ENCODE peak calls at places on chromosomes 4 and X, in nine cellular contexts. H is WTC11; F is CD8-positive, alpha-beta T cell; Q is CD4-positive, alpha-beta T cell; V is brain microvascular endothelial cell; Y is stomach; O is AG10803; G is IMR-90; N is GM13977. Z is an unnamed sample.

GRCh38 chr4:150385606-150386005 is 196.3 kb upstream of the MAB21L2 start:
- DNase-seq in Y (no peak), N (no peak), V (peak), H (no peak), Q (no peak), O (peak), F (no peak), G (peak), Z (no peak)

GRCh38 chrX:1554469-1555210 is 17.7 kb upstream of the P2RY8 start:
- DNase-seq in Q (peak), N (no peak), V (no peak), Y (peak), H (no peak), G (no peak), F (peak), O (no peak), Z (no peak)

GRCh38 chrX:19810809-19811208 is 76.6 kb downstream of the SH3KBP1 start:
- DNase-seq in O (peak), N (no peak), G (peak), Y (no peak), Q (no peak), V (no peak), F (no peak), H (no peak), Z (no peak)

GRCh38 chrX:15988661-15989603 is 134.3 kb upstream of the AP1S2 start:
- DNase-seq in Y (no peak), H (no peak), O (peak), N (no peak), V (peak), G (peak), F (no peak), Q (no peak), Z (no peak)

GRCh38 chrX:37863728-37864127 is 16.4 kb upstream of the DYNLT3 start:
- DNase-seq in F (no peak), G (no peak), V (no peak), O (no peak), Q (no peak), Y (no peak), H (no peak), N (no peak), Z (no peak)

GRCh38 chrX:20521245-20521644 is 254.5 kb upstream of the RPS6KA3 start:
- DNase-seq in V (peak), F (no peak), G (peak), N (no peak), Y (no peak), Q (no peak), O (peak), H (no peak), Z (no peak)

GRCh38 chr4:146134761-146135160 is 40.8 kb upstream of the LSM6 start:
- DNase-seq in O (no peak), N (no peak), G (no peak), Q (no peak), Y (no peak), V (no peak), F (no peak), H (no peak), Z (no peak)

GRCh38 chr4:83360018-83360417 is 25.4 kb upstream of the HPSE start:
- DNase-seq in Y (no peak), F (no peak), O (no peak), Q (no peak), G (no peak), N (no peak), H (no peak), V (no peak), Z (no peak)

GRCh38 chrX:99857455-99857854 is 552.6 kb downstream of the PCDH19 start:
- DNase-seq in F (no peak), Q (no peak), H (no peak), N (no peak), Y (no peak), G (no peak), O (no peak), V (no peak), Z (no peak)

GRCh38 chrX:19616959-19617358 is 101.7 kb upstream of the MAP3K15 start:
- DNase-seq in Q (no peak), Y (no peak), N (no peak), F (no peak), H (no peak), V (no peak), O (peak), G (peak), Z (no peak)

GRCh38 chrX:68139791-68140190 is 293.5 kb downstream of the OPHN1 start:
- DNase-seq in N (no peak), O (peak), H (no peak), F (no peak), Q (no peak), G (peak), Y (no peak), V (no peak), Z (no peak)

GRCh38 chr4:188158336-188158735 is 19.1 kb downstream of the TRIML1 start:
- DNase-seq in Y (no peak), F (no peak), G (no peak), V (no peak), O (no peak), Q (no peak), H (no peak), N (no peak), Z (no peak)

GRCh38 chr4:77473509-77473908 is 132.1 kb upstream of the CXCL13 start:
- DNase-seq in O (no peak), G (peak), Q (no peak), Y (no peak), N (peak), F (no peak), V (no peak), H (peak), Z (no peak)

GRCh38 chr4:37970702-37971101 is 10.5 kb downstream of the PTTG2 start:
- DNase-seq in V (peak), O (peak), H (peak), Y (peak), F (peak), Q (peak), N (no peak), G (peak), Z (no peak)

GRCh38 chr4:82422616-82423015 is 7.6 kb downstream of the HNRNPDL start:
- DNase-seq in N (no peak), V (no peak), Y (no peak), G (no peak), F (no peak), H (no peak), O (no peak), Q (no peak), Z (no peak)

GRCh38 chrX:153723351-153724251 is 586 bp downstream of the BCAP31 start:
- DNase-seq in H (peak), Y (peak), O (peak), F (peak), N (peak), Q (peak), V (peak), G (peak), Z (no peak)
- TF ChIP-seq CTCF in H (no peak), Y (no peak), O (peak), F (peak), N (peak), Q (no peak), V (peak), G (peak), Z (no peak)

GRCh38 chr4:76272999-76273398 is 21.5 kb downstream of the FAM47E start:
- DNase-seq in V (no peak), H (no peak), F (no peak), G (no peak), O (no peak), N (no peak), Q (no peak), Y (no peak), Z (no peak)
- TF ChIP-seq CTCF in V (no peak), H (no peak), F (no peak), G (no peak), O (no peak), N (no peak), Q (no peak), Y (no peak), Z (no peak)

GRCh38 chrX:77922768-77923167 is 12.3 kb downstream of the ATP7A start:
- DNase-seq in H (no peak), N (no peak), F (no peak), Q (no peak), O (no peak), V (no peak), Y (no peak), G (no peak), Z (no peak)

GRCh38 chrX:77918568-77918967 is 8.1 kb downstream of the ATP7A start:
- DNase-seq in H (no peak), O (peak), N (no peak), Y (no peak), G (peak), Q (no peak), V (no peak), F (no peak), Z (no peak)

GRCh38 chrX:77917294-77917933 is 6.9 kb downstream of the ATP7A start:
- DNase-seq in Q (no peak), G (no peak), N (no peak), V (no peak), Y (no peak), H (no peak), F (no peak), O (no peak), Z (no peak)
- TF ChIP-seq CTCF in Q (no peak), G (no peak), N (no peak), V (no peak), Y (no peak), H (no peak), F (no peak), O (no peak), Z (no peak)

DNA sequence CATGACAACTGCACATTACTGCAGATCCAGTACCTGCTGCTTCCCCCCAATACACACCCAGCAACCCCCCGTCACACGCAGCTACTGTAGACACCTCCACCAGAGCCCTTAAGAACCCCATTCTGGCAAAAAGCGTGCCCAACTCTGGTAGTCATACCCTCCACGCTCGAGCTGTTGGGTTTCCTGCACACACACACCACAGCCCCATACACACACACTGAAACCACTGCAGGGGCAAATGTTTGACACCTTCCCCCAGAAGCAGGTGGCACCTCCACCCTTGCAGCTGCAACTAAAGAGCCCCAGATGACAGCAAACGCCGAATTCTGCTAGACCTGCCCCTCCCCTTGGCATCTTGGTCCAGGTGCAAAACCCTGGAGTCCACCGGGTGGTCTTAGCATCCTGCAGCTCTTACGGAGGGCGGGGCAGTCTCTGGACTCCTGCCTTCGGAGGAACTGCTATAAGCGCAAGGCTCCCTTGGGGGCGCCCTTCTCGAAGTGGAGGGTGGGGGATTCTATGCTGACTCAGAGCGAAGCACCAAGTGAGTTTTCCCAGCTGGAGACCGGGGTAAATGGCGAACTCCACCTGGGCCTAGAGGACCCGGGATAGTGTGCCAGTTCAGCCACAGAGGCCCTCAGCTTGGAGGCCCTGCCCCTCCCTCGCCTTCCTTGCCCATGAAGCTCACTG is 1.5 kb downstream of the FRMPD3 start:
- DNase-seq in N (no peak), H (peak), O (no peak), F (no peak), G (no peak), Q (no peak), Y (no peak), V (no peak), Z (peak)
- TF ChIP-seq CTCF in N (no peak), H (peak), O (no peak), F (no peak), G (no peak), Q (no peak), Y (no peak), V (peak), Z (peak)

DNA sequence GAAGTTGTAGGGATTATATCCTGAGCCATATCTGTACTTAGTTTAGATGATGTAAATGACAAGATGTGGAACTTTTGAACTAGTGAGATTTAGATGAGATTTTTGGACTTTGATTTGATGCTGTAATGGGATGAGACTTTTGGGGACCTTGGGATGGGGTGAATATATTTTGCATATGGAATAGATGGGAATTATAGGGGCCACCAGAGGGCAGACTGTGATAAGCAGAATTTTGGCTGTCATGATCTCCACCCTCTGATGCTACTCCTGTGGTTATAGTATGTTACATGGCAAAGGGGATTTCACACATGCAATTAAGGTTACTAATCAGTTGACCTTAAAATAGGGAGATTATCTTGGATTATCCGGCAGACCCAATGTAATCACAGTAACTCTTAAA is 214.0 kb upstream of the NHS start:
- DNase-seq in V (no peak), F (no peak), G (no peak), Y (no peak), Q (no peak), H (no peak), N (no peak), O (no peak), Z (no peak)
- TF ChIP-seq CTCF in V (peak), F (no peak), G (no peak), Y (no peak), Q (no peak), H (no peak), N (no peak), O (no peak), Z (peak)

DNA sequence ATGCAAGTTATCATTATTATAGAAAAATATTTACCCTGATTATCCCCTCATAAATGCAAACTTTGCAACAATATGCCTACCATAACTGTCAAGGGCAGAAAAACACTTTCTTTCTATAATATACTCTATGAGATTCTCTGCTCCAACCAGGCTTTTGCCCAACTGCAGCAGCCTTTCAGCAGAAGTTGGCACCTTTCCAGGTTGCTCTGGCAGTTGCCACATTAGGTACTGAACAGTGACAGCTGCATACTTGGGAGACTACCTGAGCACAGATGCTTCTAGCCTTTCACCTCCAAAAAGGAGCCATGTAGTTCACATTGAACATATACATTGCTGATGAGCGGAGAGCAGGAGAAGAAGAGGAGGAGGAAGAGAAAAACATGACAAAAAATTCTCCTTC is 69.5 kb upstream of the BRWD3 start:
- DNase-seq in O (no peak), F (no peak), V (no peak), N (no peak), G (no peak), Q (no peak), H (no peak), Y (peak), Z (no peak)
- TF ChIP-seq CTCF in O (no peak), F (no peak), V (no peak), N (no peak), G (no peak), Q (no peak), H (no peak), Y (no peak), Z (no peak)

Z was measured in neural crest cell.